ENCODE peak calls at places on chromosomes 1 and 21, in four cellular contexts. V, B, G and K are unnamed samples.

GRCh38 chr1:99685516-99686180 is 39.7 kb downstream of the PALMD start:
- DNase-seq in B (peak; percentile 87), V (peak; percentile 38), G (peak; percentile 90), K (no peak)

GRCh38 chr1:81635816-81636215 is 164.9 kb upstream of the ADGRL2 start:
- DNase-seq in B (no peak), G (no peak), V (no peak), K (no peak)

GRCh38 chr1:232853994-232854532 is 48.8 kb downstream of the MAP10 start:
- DNase-seq in B (no peak), G (no peak), V (no peak), K (no peak)

GRCh38 chr1:150516050-150516591 is 569 bp downstream of the FALEC start:
- DNase-seq in V (no peak), B (no peak), G (no peak), K (no peak)

GRCh38 chr1:210332719-210333398 is 4.2 kb downstream of the HHAT start:
- DNase-seq in G (no peak), B (no peak), V (no peak), K (no peak)

GRCh38 chr1:19762175-19762779 is 37.4 kb downstream of the TMCO4 start:
- DNase-seq in G (peak; percentile 22), B (peak; percentile 46), V (no peak), K (no peak)

GRCh38 chr1:162026906-162027305 is 3.2 kb upstream of the OLFML2B start:
- DNase-seq in B (no peak), V (no peak), G (no peak), K (no peak)

GRCh38 chr21:44267655-44268142 is 6.0 kb upstream of the DNMT3L start:
- DNase-seq in G (no peak), V (no peak), B (no peak), K (no peak)

GRCh38 chr1:1157426-1157913 is 16.2 kb upstream of the TTLL10 start:
- DNase-seq in G (peak; percentile 82), V (peak; percentile 31), B (peak; percentile 82), K (peak; percentile 52)

GRCh38 chr21:38327984-38328383 is 71.2 kb downstream of the KCNJ15 start:
- DNase-seq in V (no peak), B (no peak), G (no peak), K (no peak)

GRCh38 chr1:171433451-171433850 is 51.9 kb upstream of the PRRC2C start:
- DNase-seq in V (no peak), B (no peak), G (no peak), K (no peak)

GRCh38 chr1:117648015-117648414 is 42.2 kb downstream of the TENT5C start:
- DNase-seq in G (no peak), B (no peak), V (no peak), K (no peak)

GRCh38 chr1:181139631-181140051 is 51.1 kb downstream of the IER5 start:
- DNase-seq in B (no peak), V (no peak), G (no peak), K (no peak)

GRCh38 chr1:22888320-22889075 is 84.2 kb downstream of the LACTBL1 start:
- DNase-seq in G (no peak), V (no peak), B (no peak), K (no peak)

GRCh38 chr1:99702221-99702620 is 56.3 kb downstream of the PALMD start:
- DNase-seq in B (no peak), G (no peak), V (no peak), K (no peak)

GRCh38 chr1:72918939-72919338 is 636.6 kb upstream of the NEGR1 start:
- DNase-seq in G (no peak), V (no peak), B (no peak), K (no peak)

GRCh38 chr1:91864017-91864700 is 21.8 kb downstream of the TGFBR3 start:
- DNase-seq in B (no peak), G (no peak), V (no peak), K (no peak)

GRCh38 chr1:3690282-3691065 is 38.2 kb downstream of the TP73 start:
- DNase-seq in G (no peak), B (no peak), V (no peak), K (no peak)

GRCh38 chr1:214473392-214473791 is 78.0 kb downstream of the PTPN14 start:
- DNase-seq in B (no peak), V (no peak), G (no peak), K (no peak)

GRCh38 chr1:199422206-199422605 is 605.3 kb upstream of the NR5A2 start:
- DNase-seq in G (no peak), V (no peak), B (peak; percentile 19), K (no peak)

GRCh38 chr1:210437111-210437510 is 108.4 kb downstream of the HHAT start:
- DNase-seq in G (no peak), B (no peak), V (no peak), K (no peak)

GRCh38 chr1:172588296-172589291 is 55.6 kb downstream of the SUCO start:
- DNase-seq in B (no peak), V (no peak), G (no peak), K (no peak)

GRCh38 chr1:170555370-170555769 is 23.4 kb downstream of the GORAB start:
- DNase-seq in V (no peak), G (no peak), B (no peak), K (no peak)

GRCh38 chr1:209625791-209626285 is 26.4 kb downstream of the LAMB3 start:
- DNase-seq in V (no peak), B (no peak), G (peak; percentile 44), K (no peak)

GRCh38 chr1:17572264-17572985 is 32.9 kb downstream of the ARHGEF10L start:
- DNase-seq in V (no peak), B (no peak), G (no peak), K (no peak)

GRCh38 chr1:185016880-185017279 is 28.5 kb upstream of the RNF2 start:
- DNase-seq in G (no peak), B (no peak), V (no peak), K (no peak)

GRCh38 chr1:12636098-12636950 is 7.6 kb upstream of the AADACL4 start:
- DNase-seq in G (peak; percentile 56), B (no peak), V (no peak), K (no peak)

GRCh38 chr1:209207701-209208286 is 375.7 kb upstream of the CAMK1G start:
- DNase-seq in V (peak; percentile 24), G (peak; percentile 68), B (peak; percentile 89), K (no peak)

GRCh38 chr21:26077523-26077922 is 93.0 kb downstream of the APP start:
- DNase-seq in G (no peak), B (no peak), V (no peak), K (no peak)

GRCh38 chr21:41677671-41678015 is 89.2 kb downstream of the RIPK4 start:
- DNase-seq in V (no peak), G (no peak), B (no peak), K (no peak)

DNA sequence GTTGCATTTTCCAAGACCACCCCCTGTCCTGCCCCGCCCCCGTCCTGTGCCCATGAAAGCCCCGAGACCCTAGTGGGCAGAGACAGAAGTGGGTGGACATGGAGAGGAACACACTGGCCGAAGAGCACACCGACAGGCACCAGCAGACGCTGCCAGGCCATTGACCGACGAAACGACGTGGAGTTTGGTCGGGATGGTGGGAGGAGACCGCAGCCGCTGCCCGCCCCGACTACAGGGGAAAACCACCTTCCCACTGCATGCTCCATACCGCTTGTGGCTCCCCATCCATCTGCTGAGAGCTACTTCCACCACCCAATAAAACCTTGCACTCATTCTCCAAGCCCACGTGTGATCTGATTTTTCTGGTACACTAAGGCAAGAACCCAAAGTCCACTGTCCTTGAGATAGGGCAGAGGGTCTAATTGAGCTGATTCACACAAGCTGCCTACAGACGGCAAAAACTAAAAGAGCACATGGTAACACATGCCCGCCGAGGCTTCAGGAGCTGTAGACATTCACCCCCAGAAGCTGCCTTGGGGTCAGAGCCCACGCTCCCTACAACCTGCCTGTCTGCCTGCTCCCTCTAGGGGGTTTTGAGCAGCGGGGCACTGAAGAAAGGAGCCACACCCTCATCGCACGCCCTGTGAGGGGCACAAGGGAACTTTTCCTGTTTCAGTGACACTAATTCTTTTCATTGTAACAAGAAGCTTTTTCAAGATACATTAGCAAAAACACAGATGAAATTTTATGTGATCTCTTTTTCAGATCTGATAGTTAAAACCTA is 81.2 kb upstream of the RAB3GAP2 start:
- DNase-seq in B (no peak), V (no peak), G (no peak), K (no peak)
- TF ChIP-seq CTCF in B (peak; percentile 26), V (no peak), G (no peak), K (no peak)

GRCh38 chr1:155061381-155062150 is 2.0 kb upstream of the EFNA4 start:
- DNase-seq in G (peak; percentile 88), B (peak; percentile 100), V (peak; percentile 99), K (peak; percentile 99)

GRCh38 chr1:155060736-155061135 is 2.8 kb upstream of the EFNA4 start:
- DNase-seq in B (no peak), G (no peak), V (no peak), K (no peak)

GRCh38 chr1:155053531-155054105 is 2.5 kb downstream of the ADAM15 start:
- DNase-seq in V (no peak), B (no peak), G (no peak), K (no peak)

GRCh38 chr1:155057104-155057503 is 6.0 kb downstream of the ADAM15 start:
- DNase-seq in G (no peak), B (no peak), V (no peak), K (no peak)

DNA sequence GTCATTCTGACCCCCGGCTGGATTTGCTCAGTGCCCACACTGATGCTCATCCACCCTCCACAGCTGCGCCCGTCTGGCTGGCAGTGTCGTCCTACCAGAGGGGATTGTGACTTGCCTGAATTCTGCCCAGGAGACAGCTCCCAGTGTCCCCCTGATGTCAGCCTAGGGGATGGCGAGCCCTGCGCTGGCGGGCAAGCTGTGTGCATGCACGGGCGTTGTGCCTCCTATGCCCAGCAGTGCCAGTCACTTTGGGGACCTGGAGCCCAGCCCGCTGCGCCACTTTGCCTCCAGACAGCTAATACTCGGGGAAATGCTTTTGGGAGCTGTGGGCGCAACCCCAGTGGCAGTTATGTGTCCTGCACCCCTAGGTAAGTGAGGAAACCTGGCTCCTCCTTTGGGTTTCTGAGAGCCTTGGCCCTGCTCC is 5.7 kb upstream of the EFNA4 start:
- DNase-seq in G (no peak), V (no peak), B (no peak), K (no peak)
- TF ChIP-seq CTCF in G (no peak), V (no peak), B (peak; percentile 4), K (no peak)

DNA sequence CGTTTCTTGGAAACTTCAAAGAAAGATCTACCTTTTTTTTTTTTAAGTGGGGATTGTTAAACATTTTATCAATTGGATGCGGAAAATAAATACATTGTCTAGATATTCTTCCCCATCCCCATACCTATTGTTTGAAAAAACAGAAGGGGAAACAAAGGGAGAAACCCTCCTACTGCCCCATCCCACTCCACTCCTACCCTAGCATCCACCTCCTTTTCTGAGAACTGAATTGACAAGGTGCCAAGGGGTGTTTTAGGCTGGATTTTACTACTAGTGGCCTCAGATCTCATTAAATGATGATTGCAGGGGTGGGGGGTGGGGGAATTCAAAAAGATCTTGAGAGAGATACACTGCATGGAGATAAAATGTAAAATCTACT is 2.6 kb downstream of the EDARADD start:
- DNase-seq in V (no peak), G (no peak), B (no peak), K (no peak)
- TF ChIP-seq CTCF in V (no peak), G (no peak), B (no peak), K (no peak)

GRCh38 chr1:4778056-4778455 is 123.6 kb downstream of the AJAP1 start:
- DNase-seq in V (no peak), G (peak; percentile 44), B (peak; percentile 28), K (no peak)
- TF ChIP-seq CTCF in V (no peak), G (no peak), B (no peak), K (no peak)